ENCODE peak calls at places on chromosomes 11 and 22, in five cellular contexts. K, J, Y, W and X are unnamed samples.
A peak's percentile ranks its signal among the peaks of the same experiment; 100 is the strongest.

GRCh38 chr11:95149659-95150294 is 60.1 kb downstream of the ENDOD1 start:
- DNase-seq in K (no peak), J (no peak), Y (peak; percentile 91), W (no peak), X (no peak)

GRCh38 chr11:111352935-111353695 is 26.0 kb downstream of the POU2AF1 start:
- DNase-seq in Y (no peak), J (no peak), W (no peak), K (no peak), X (no peak)

GRCh38 chr11:6204708-6205107 is 649 bp upstream of the C11orf42 start:
- DNase-seq in Y (peak; percentile 6), K (no peak), W (no peak), J (no peak), X (no peak)

GRCh38 chr11:13216019-13217006 is 61.3 kb upstream of the BMAL1 start:
- DNase-seq in W (no peak), K (no peak), J (no peak), Y (peak; percentile 37), X (peak; percentile 80)

GRCh38 chr11:19281041-19281440 is 40.3 kb upstream of the E2F8 start:
- DNase-seq in K (peak; percentile 47), W (peak; percentile 23), J (no peak), Y (no peak), X (no peak)

GRCh38 chr22:44988671-44989070 is 21.1 kb downstream of the PHF21B start:
- DNase-seq in K (no peak), Y (no peak), J (peak; percentile 11), W (no peak), X (no peak)

GRCh38 chr11:70365536-70365912 is 32.8 kb upstream of the CTTN start:
- DNase-seq in Y (no peak), J (no peak), W (no peak), K (no peak), X (no peak)

GRCh38 chr11:104928831-104929230 is 30.6 kb upstream of the CASP12 start:
- DNase-seq in K (no peak), J (no peak), Y (no peak), W (no peak), X (no peak)

GRCh38 chr22:27800250-27801131 is 1.1 kb downstream of the MN1 start:
- DNase-seq in J (no peak), K (peak; percentile 70), Y (no peak), W (no peak), X (no peak)

GRCh38 chr11:131070365-131070764 is 154.1 kb upstream of the SNX19 start:
- DNase-seq in J (no peak), W (no peak), Y (no peak), K (no peak), X (no peak)

GRCh38 chr11:1548221-1549070 is 23.6 kb downstream of the DUSP8 start:
- DNase-seq in Y (no peak), W (no peak), J (peak; percentile 23), K (peak; percentile 76), X (peak; percentile 39)

GRCh38 chr11:67312187-67313021 is 9.1 kb downstream of the SSH3 start:
- DNase-seq in W (no peak), Y (no peak), J (peak; percentile 87), K (peak; percentile 69), X (no peak)

GRCh38 chr11:31671681-31672080 is 139.4 kb downstream of the PAX6 start:
- DNase-seq in J (no peak), K (no peak), Y (no peak), W (no peak), X (no peak)

GRCh38 chr11:75454987-75455386 is 22.0 kb upstream of the KLHL35 start:
- DNase-seq in J (no peak), Y (no peak), W (no peak), K (no peak), X (no peak)

GRCh38 chr11:112355726-112356125 is 95.1 kb upstream of the PLET1 start:
- DNase-seq in Y (no peak), K (peak; percentile 46), W (no peak), J (peak; percentile 42), X (no peak)

GRCh38 chr11:89922195-89922660 is at the start of gene TRIM49D1:
- DNase-seq in J (no peak), W (no peak), K (no peak), Y (no peak), X (no peak)

GRCh38 chr11:100980156-100980555 is 149.5 kb downstream of the PGR start:
- DNase-seq in W (no peak), K (no peak), Y (peak; percentile 3), J (peak; percentile 30), X (no peak)

GRCh38 chr22:37218771-37219411 is 6.6 kb upstream of the SSTR3 start:
- DNase-seq in K (no peak), J (no peak), Y (no peak), W (peak; percentile 99), X (no peak)

GRCh38 chr11:34938621-34939020 is 22.2 kb downstream of the PDHX start:
- DNase-seq in Y (no peak), J (no peak), K (no peak), W (no peak), X (no peak)

GRCh38 chr11:9565822-9566560 is 7.5 kb upstream of the WEE1 start:
- DNase-seq in Y (peak; percentile 99), W (peak; percentile 84), K (peak; percentile 16), J (peak; percentile 97), X (peak; percentile 100)

GRCh38 chr11:119041821-119042514 is 11.3 kb upstream of the SLC37A4 start:
- DNase-seq in W (no peak), K (no peak), Y (no peak), J (peak; percentile 44), X (no peak)

GRCh38 chr11:119048644-119049043 is 8.4 kb downstream of the HYOU1 start:
- DNase-seq in W (no peak), K (no peak), J (no peak), Y (no peak), X (no peak)

GRCh38 chr11:119046489-119046888 is 10.5 kb downstream of the HYOU1 start:
- DNase-seq in W (no peak), Y (no peak), K (no peak), J (no peak), X (no peak)

GRCh38 chr11:119047205-119047604 is 9.8 kb downstream of the HYOU1 start:
- DNase-seq in W (no peak), Y (no peak), K (no peak), J (no peak), X (no peak)

DNA sequence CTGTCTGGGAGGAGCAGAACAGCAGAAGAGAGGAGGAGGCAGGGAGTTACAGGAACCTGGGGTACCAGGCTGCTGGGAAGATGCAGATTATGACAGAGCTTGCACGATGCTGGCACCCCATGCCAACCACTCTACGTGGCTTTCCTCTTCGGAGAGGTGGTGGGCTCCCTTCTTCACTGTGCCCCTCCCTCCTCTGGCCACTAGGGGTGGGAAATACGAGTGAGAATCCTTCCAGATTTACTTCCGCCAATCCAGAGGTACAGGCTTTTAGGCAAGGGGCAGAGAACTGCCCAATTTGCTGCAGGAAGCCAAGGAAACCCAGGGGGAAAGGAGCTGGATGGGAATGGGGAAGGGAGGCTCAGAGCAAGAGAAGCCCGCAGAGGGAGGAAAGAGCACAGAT is 12.3 kb downstream of the HYOU1 start:
- DNase-seq in J (no peak), Y (no peak), K (peak; percentile 42), W (no peak), X (no peak)
- TF ChIP-seq CTCF in J (no peak), Y (no peak), K (peak; percentile 35), W (no peak), X (no peak)

GRCh38 chr11:73011126-73011817 is 130.8 kb downstream of the FCHSD2 start:
- DNase-seq in J (no peak), W (no peak), K (no peak), Y (no peak), X (no peak)

GRCh38 chr11:73017024-73017751 is 124.9 kb downstream of the FCHSD2 start:
- DNase-seq in K (no peak), W (no peak), J (no peak), Y (no peak), X (no peak)

GRCh38 chr11:73009972-73010371 is 132.1 kb downstream of the FCHSD2 start:
- DNase-seq in K (no peak), Y (no peak), J (no peak), W (no peak), X (no peak)

GRCh38 chr11:73013021-73013420 is 129.1 kb downstream of the FCHSD2 start:
- DNase-seq in J (no peak), K (no peak), Y (no peak), W (no peak), X (no peak)

GRCh38 chr11:73012121-73012863 is 129.8 kb downstream of the FCHSD2 start:
- DNase-seq in J (no peak), K (no peak), W (no peak), Y (no peak), X (no peak)
- TF ChIP-seq SIN3A in J (no peak), K (no peak), W (no peak), Y (no peak), X (no peak)

GRCh38 chr22:46444390-46444854 is 93.0 kb downstream of the CELSR1 start:
- DNase-seq in Y (peak; percentile 65), W (no peak), K (no peak), J (no peak), X (no peak)
- TF ChIP-seq CTCF in Y (peak; percentile 73), W (no peak), K (peak; percentile 10), J (no peak), X (no peak)

GRCh38 chr11:126403039-126403438 is 47.6 kb downstream of the ST3GAL4 start:
- DNase-seq in Y (no peak), J (no peak), K (no peak), W (no peak), X (no peak)
- TF ChIP-seq SIN3A in Y (no peak), J (no peak), K (no peak), W (no peak), X (no peak)

DNA sequence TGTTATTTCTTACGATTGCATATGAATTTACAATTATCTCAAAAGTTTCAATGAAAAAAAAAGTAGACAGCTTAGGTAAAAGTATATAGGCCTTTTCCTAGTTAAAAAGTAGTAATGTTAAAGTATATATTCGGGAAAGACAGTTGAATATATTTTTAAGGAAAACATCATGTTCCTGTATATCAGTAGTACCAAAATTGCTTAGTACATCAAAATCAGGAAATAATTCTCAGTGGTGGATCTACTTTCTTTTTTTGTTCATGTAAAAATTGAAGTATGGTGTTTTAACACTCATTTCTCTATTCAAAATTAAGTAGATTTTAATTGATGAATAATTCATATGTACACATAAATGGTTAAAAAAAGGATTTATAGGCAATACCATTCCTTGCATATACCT is 73.9 kb downstream of the USP47 start:
- DNase-seq in J (no peak), W (no peak), Y (no peak), K (no peak), X (no peak)
- TF ChIP-seq CTCF in J (no peak), W (no peak), Y (no peak), K (no peak), X (no peak)